ENCODE peak calls at places on chromosome 13, in ten cellular contexts. One of them, this sample, is unnamed.

GRCh38 chr13:22014469-22014868 is 343.6 kb downstream of the FGF9 start:
- DNase-seq in fibroblast of the aortic adventitia: no peak
- DNase-seq in tibial artery: no peak
- DNase-seq in heart right ventricle: no peak
- DNase-seq in GM23338: no peak
- DNase-seq in mucosa of descending colon: no peak
- DNase-seq in endothelial cell of umbilical vein: no peak
- DNase-seq in fibroblast of pulmonary artery: no peak
- DNase-seq in cardiac fibroblast: no peak
- DNase-seq in lung: no peak
- DNase-seq in this sample: peak

GRCh38 chr13:20772401-20773131 is 1.2 kb downstream of the EEF1AKMT1 start:
- DNase-seq in fibroblast of pulmonary artery: peak
- DNase-seq in endothelial cell of umbilical vein: no peak
- DNase-seq in tibial artery: no peak
- DNase-seq in cardiac fibroblast: peak
- DNase-seq in GM23338: no peak
- DNase-seq in fibroblast of the aortic adventitia: peak
- DNase-seq in mucosa of descending colon: no peak
- DNase-seq in lung: no peak
- DNase-seq in heart right ventricle: no peak
- DNase-seq in this sample: no peak

GRCh38 chr13:71017607-71018006 is 849.4 kb downstream of the DACH1 start:
- DNase-seq in GM23338: peak
- DNase-seq in tibial artery: no peak
- DNase-seq in lung: no peak
- DNase-seq in cardiac fibroblast: no peak
- DNase-seq in mucosa of descending colon: no peak
- DNase-seq in heart right ventricle: no peak
- DNase-seq in fibroblast of the aortic adventitia: no peak
- DNase-seq in fibroblast of pulmonary artery: no peak
- DNase-seq in endothelial cell of umbilical vein: no peak
- DNase-seq in this sample: no peak

GRCh38 chr13:38417727-38418126 is 68.1 kb downstream of the UFM1 start:
- DNase-seq in tibial artery: no peak
- DNase-seq in heart right ventricle: no peak
- DNase-seq in GM23338: peak
- DNase-seq in lung: no peak
- DNase-seq in fibroblast of the aortic adventitia: no peak
- DNase-seq in mucosa of descending colon: no peak
- DNase-seq in endothelial cell of umbilical vein: no peak
- DNase-seq in fibroblast of pulmonary artery: peak
- DNase-seq in cardiac fibroblast: no peak
- DNase-seq in this sample: peak

GRCh38 chr13:114082849-114083645 is 49.4 kb downstream of the RASA3 start:
- DNase-seq in heart right ventricle: no peak
- DNase-seq in fibroblast of the aortic adventitia: no peak
- DNase-seq in lung: no peak
- DNase-seq in cardiac fibroblast: no peak
- DNase-seq in endothelial cell of umbilical vein: no peak
- DNase-seq in fibroblast of pulmonary artery: no peak
- DNase-seq in tibial artery: peak
- DNase-seq in GM23338: no peak
- DNase-seq in mucosa of descending colon: no peak
- DNase-seq in this sample: no peak

GRCh38 chr13:50493683-50494082 is 349.8 kb downstream of the DLEU7 start:
- DNase-seq in tibial artery: no peak
- DNase-seq in endothelial cell of umbilical vein: no peak
- DNase-seq in fibroblast of the aortic adventitia: no peak
- DNase-seq in cardiac fibroblast: no peak
- DNase-seq in mucosa of descending colon: no peak
- DNase-seq in lung: no peak
- DNase-seq in fibroblast of pulmonary artery: no peak
- DNase-seq in heart right ventricle: no peak
- DNase-seq in GM23338: no peak
- DNase-seq in this sample: no peak

GRCh38 chr13:81379183-81379582 is 1038.3 kb upstream of the SPRY2 start:
- DNase-seq in endothelial cell of umbilical vein: no peak
- DNase-seq in fibroblast of the aortic adventitia: no peak
- DNase-seq in tibial artery: no peak
- DNase-seq in cardiac fibroblast: no peak
- DNase-seq in lung: no peak
- DNase-seq in GM23338: no peak
- DNase-seq in fibroblast of pulmonary artery: no peak
- DNase-seq in heart right ventricle: no peak
- DNase-seq in mucosa of descending colon: no peak
- DNase-seq in this sample: no peak

GRCh38 chr13:112674412-112675383 is 15.1 kb upstream of the ATP11A start:
- DNase-seq in fibroblast of the aortic adventitia: no peak
- DNase-seq in cardiac fibroblast: no peak
- DNase-seq in tibial artery: no peak
- DNase-seq in fibroblast of pulmonary artery: no peak
- DNase-seq in lung: no peak
- DNase-seq in GM23338: no peak
- DNase-seq in mucosa of descending colon: no peak
- DNase-seq in heart right ventricle: no peak
- DNase-seq in endothelial cell of umbilical vein: no peak
- DNase-seq in this sample: no peak

DNA sequence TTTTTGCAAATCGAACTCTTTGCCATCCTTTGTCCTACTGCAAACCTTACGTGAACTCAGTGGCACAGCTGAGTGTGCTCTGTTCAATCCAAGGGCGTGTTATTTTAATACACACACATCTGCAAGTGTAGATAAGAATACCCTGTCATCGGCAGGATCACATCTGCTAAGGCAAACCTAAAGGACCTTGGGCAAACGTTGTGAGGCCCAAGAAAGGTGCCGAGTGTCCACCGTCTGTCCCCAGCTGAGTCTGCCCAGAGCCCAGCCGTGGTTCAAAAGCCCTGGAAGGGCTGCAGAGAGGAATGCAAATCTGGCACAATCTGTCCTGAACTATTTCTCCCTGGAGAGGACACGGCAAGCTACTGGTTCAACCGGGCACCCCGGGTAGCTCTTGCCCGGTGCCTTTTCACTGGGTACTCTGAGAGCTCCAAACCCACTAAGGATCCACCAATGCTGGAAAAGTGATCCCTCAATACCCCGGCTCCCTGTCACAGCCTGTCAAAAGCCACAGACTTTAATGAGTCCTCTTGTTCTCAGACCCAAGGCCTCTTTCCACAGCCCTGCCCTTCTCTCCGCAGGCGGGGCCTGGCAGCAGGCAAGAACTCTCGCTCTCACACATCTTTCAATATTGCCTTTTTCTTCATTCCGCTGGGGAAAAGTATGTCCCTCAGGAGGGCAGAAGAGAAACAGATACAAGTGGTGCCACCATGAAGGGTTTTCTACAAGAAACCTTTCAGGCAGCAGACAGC is 17.0 kb downstream of the SLC7A1 start:
- DNase-seq in cardiac fibroblast: no peak
- DNase-seq in fibroblast of pulmonary artery: no peak
- DNase-seq in GM23338: no peak
- DNase-seq in tibial artery: no peak
- DNase-seq in endothelial cell of umbilical vein: peak
- DNase-seq in heart right ventricle: no peak
- DNase-seq in lung: no peak
- DNase-seq in mucosa of descending colon: no peak
- DNase-seq in fibroblast of the aortic adventitia: peak
- DNase-seq in this sample: no peak
- H3K4me3 ChIP-seq in cardiac fibroblast: no peak
- H3K4me3 ChIP-seq in fibroblast of pulmonary artery: no peak
- H3K4me3 ChIP-seq in GM23338: no peak
- H3K4me3 ChIP-seq in tibial artery: no peak
- H3K4me3 ChIP-seq in endothelial cell of umbilical vein: no peak
- H3K4me3 ChIP-seq in heart right ventricle: no peak
- H3K4me3 ChIP-seq in lung: no peak
- H3K4me3 ChIP-seq in mucosa of descending colon: no peak
- H3K4me3 ChIP-seq in fibroblast of the aortic adventitia: no peak
- H3K4me3 ChIP-seq in this sample: no peak

DNA sequence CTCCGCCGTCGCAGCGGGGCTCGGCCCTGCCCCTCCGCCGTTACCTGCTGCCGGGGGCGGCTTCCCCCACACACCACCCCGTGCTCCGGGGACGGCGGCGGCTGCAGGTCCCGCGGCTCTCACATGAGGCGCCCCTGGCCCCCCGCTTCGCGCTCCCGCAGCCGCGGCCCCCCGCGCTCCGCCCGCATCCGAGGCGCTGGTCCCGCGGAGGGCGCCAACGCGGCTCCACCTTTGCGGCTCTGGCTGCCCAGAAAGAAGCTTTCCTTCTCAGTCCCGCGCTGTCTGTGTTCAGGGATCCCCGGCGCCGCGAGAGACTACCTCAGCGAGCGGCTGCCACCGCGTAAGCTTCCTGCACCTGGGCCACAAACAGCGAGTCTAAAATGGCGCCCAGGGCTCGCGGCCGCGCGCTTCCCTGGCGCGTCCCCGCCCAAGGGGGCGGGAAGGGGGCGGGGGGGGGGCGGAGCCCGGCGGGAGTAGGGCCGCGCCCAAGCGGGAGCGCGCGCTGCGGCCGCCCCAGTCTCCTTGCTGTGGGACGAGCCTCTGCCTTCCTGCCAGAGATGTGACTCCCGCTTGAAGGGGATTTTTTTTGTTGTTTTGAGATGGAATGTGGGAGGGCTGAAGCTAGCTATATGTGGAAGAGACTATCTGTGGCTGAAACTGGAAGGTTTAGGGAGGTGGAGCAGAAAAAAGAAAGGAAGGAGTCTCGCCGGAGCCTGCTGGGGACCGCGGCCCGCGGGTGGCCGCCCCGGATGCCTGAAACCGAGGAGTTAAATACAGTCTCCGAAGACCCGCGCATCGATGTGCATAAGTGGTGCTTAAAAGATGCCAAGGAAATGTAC is at the start of gene FBXL3:
- DNase-seq in fibroblast of the aortic adventitia: peak
- DNase-seq in cardiac fibroblast: peak
- DNase-seq in lung: peak
- DNase-seq in mucosa of descending colon: peak
- DNase-seq in GM23338: peak
- DNase-seq in tibial artery: peak
- DNase-seq in fibroblast of pulmonary artery: peak
- DNase-seq in heart right ventricle: peak
- DNase-seq in endothelial cell of umbilical vein: peak
- DNase-seq in this sample: peak
- TF ChIP-seq CTCF in fibroblast of the aortic adventitia: no peak
- TF ChIP-seq CTCF in cardiac fibroblast: no peak
- TF ChIP-seq CTCF in lung: no peak
- TF ChIP-seq CTCF in mucosa of descending colon: no peak
- TF ChIP-seq CTCF in GM23338: no peak
- TF ChIP-seq CTCF in tibial artery: no peak
- TF ChIP-seq CTCF in fibroblast of pulmonary artery: no peak
- TF ChIP-seq CTCF in heart right ventricle: no peak
- TF ChIP-seq CTCF in endothelial cell of umbilical vein: no peak
- TF ChIP-seq CTCF in this sample: no peak

DNA sequence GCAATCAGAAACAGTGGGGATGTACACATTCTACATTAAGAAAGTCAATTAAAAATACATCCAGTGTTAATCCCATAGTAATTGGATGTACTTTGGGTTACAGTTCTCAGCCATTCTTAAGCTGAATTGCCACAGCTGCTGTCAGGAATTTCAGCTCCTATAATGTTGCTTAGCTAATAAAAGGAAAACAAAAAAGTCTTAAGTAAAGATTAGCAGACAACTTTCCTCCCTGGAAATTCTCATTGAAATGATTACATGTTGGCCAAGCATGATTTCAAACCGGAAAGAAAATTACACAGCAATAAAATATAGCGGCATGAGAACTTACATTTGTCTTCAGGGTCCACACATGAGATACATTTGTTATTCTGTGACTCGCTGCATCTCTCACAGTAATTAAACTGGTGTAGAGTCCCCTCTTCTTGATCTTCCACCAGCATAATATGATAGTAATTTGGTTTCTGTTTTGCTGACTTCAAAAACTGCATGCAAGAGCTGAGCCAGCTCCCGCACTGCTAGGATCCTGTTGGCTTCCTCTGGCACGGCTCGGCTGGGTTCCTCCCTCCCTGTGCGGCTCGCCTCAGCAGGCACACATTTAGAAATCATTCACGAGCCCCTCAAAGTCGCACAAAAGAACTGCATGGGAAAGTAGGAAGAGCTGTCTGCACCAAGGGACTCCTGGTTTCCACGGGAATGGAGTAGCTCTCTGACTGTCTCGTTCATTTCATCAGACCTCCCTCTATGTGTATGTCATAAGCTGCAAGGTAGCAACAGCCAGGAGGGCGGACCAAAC is at the start of gene HTR2A:
- DNase-seq in lung: no peak
- DNase-seq in fibroblast of pulmonary artery: peak
- DNase-seq in mucosa of descending colon: peak
- DNase-seq in heart right ventricle: no peak
- DNase-seq in endothelial cell of umbilical vein: no peak
- DNase-seq in fibroblast of the aortic adventitia: peak
- DNase-seq in tibial artery: no peak
- DNase-seq in GM23338: peak
- DNase-seq in cardiac fibroblast: peak
- DNase-seq in this sample: peak
- H3K4me3 ChIP-seq in lung: no peak
- H3K4me3 ChIP-seq in fibroblast of pulmonary artery: peak
- H3K4me3 ChIP-seq in mucosa of descending colon: no peak
- H3K4me3 ChIP-seq in heart right ventricle: peak
- H3K4me3 ChIP-seq in endothelial cell of umbilical vein: no peak
- H3K4me3 ChIP-seq in fibroblast of the aortic adventitia: peak
- H3K4me3 ChIP-seq in tibial artery: peak
- H3K4me3 ChIP-seq in GM23338: no peak
- H3K4me3 ChIP-seq in cardiac fibroblast: peak
- H3K4me3 ChIP-seq in this sample: no peak

GRCh38 chr13:32022292-32022691 is 9.3 kb upstream of the FRY start:
- DNase-seq in tibial artery: no peak
- DNase-seq in heart right ventricle: peak
- DNase-seq in GM23338: no peak
- DNase-seq in lung: no peak
- DNase-seq in endothelial cell of umbilical vein: no peak
- DNase-seq in mucosa of descending colon: no peak
- DNase-seq in fibroblast of pulmonary artery: no peak
- DNase-seq in cardiac fibroblast: no peak
- DNase-seq in fibroblast of the aortic adventitia: no peak
- DNase-seq in this sample: no peak

GRCh38 chr13:32023096-32023495 is 8.5 kb upstream of the FRY start:
- DNase-seq in mucosa of descending colon: no peak
- DNase-seq in heart right ventricle: no peak
- DNase-seq in fibroblast of pulmonary artery: no peak
- DNase-seq in lung: no peak
- DNase-seq in cardiac fibroblast: no peak
- DNase-seq in endothelial cell of umbilical vein: no peak
- DNase-seq in GM23338: no peak
- DNase-seq in fibroblast of the aortic adventitia: no peak
- DNase-seq in tibial artery: no peak
- DNase-seq in this sample: no peak

GRCh38 chr13:32021785-32022184 is 9.8 kb upstream of the FRY start:
- DNase-seq in GM23338: no peak
- DNase-seq in fibroblast of the aortic adventitia: no peak
- DNase-seq in tibial artery: no peak
- DNase-seq in cardiac fibroblast: no peak
- DNase-seq in lung: no peak
- DNase-seq in mucosa of descending colon: no peak
- DNase-seq in fibroblast of pulmonary artery: no peak
- DNase-seq in endothelial cell of umbilical vein: no peak
- DNase-seq in heart right ventricle: no peak
- DNase-seq in this sample: no peak

GRCh38 chr13:32024750-32025149 is 6.8 kb upstream of the FRY start:
- DNase-seq in fibroblast of pulmonary artery: no peak
- DNase-seq in fibroblast of the aortic adventitia: no peak
- DNase-seq in GM23338: peak
- DNase-seq in heart right ventricle: no peak
- DNase-seq in lung: no peak
- DNase-seq in tibial artery: no peak
- DNase-seq in mucosa of descending colon: no peak
- DNase-seq in cardiac fibroblast: no peak
- DNase-seq in endothelial cell of umbilical vein: no peak
- DNase-seq in this sample: no peak

DNA sequence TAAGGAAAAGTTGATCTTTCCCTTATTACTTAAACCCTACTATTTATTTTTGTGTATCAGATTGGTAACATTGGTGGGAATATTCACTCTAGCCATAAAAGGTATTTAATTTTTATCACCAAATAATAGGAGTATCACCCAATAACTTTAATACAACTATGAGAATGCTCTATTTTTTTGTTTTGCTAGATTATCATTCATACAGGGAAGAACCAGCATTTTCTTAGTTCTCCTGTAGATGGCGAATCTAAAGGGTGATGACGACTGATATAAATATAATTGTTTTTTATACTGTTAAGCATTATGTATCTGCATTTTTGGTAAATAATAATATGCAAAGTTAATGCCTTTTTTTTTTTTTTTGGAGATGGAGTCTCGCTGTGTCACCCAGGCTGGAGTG is 7.9 kb upstream of the FRY start:
- DNase-seq in cardiac fibroblast: no peak
- DNase-seq in heart right ventricle: no peak
- DNase-seq in lung: no peak
- DNase-seq in GM23338: no peak
- DNase-seq in endothelial cell of umbilical vein: peak
- DNase-seq in tibial artery: no peak
- DNase-seq in fibroblast of pulmonary artery: no peak
- DNase-seq in mucosa of descending colon: no peak
- DNase-seq in fibroblast of the aortic adventitia: no peak
- DNase-seq in this sample: no peak
- TF ChIP-seq CTCF in cardiac fibroblast: peak
- TF ChIP-seq CTCF in heart right ventricle: peak
- TF ChIP-seq CTCF in lung: no peak
- TF ChIP-seq CTCF in GM23338: peak
- TF ChIP-seq CTCF in endothelial cell of umbilical vein: no peak
- TF ChIP-seq CTCF in tibial artery: no peak
- TF ChIP-seq CTCF in fibroblast of pulmonary artery: peak
- TF ChIP-seq CTCF in mucosa of descending colon: no peak
- TF ChIP-seq CTCF in fibroblast of the aortic adventitia: peak
- TF ChIP-seq CTCF in this sample: peak

This sample was measured in epithelial cell of esophagus.